ENCODE peak calls at places on chromosome 1, in ten cellular contexts. M is sigmoid colon, R is prostate gland, X is HCT116, A is suprapubic skin, N is SK-N-SH, V is upper lobe of left lung, O is stomach, H is transverse colon, G is K562. B is an unnamed sample.

GRCh38 chr1:226441629-226442028 is 33.7 kb upstream of the PARP1 start:
- DNase-seq in G (no peak), X (no peak), R (no peak), N (no peak), O (no peak), H (no peak), V (no peak), A (no peak), M (no peak), B (no peak)

GRCh38 chr1:231091853-231092301 is 51.8 kb upstream of the FAM89A start:
- DNase-seq in R (no peak), H (peak; percentile 48), G (peak; percentile 74), V (no peak), M (no peak), A (no peak), N (no peak), O (peak; percentile 46), X (peak; percentile 48), B (no peak)

GRCh38 chr1:41919764-41920397 is 1.2 kb upstream of the HIVEP3 start:
- DNase-seq in X (no peak), H (peak; percentile 57), M (no peak), N (peak; percentile 85), A (no peak), V (peak; percentile 62), O (peak; percentile 40), R (no peak), G (peak; percentile 62), B (no peak)

GRCh38 chr1:178871551-178872320 is 859 bp upstream of the ANGPTL1 start:
- DNase-seq in N (no peak), R (no peak), V (no peak), A (no peak), X (no peak), H (no peak), M (no peak), G (no peak), O (no peak), B (no peak)

GRCh38 chr1:77218477-77219165 is 609 bp downstream of the PIGK start:
- DNase-seq in N (no peak), M (no peak), R (no peak), V (no peak), O (no peak), G (peak; percentile 10), H (no peak), X (no peak), A (no peak), B (no peak)

GRCh38 chr1:43285269-43285986 is at the start of gene C1orf210:
- DNase-seq in R (peak; percentile 91), X (peak; percentile 81), N (no peak), G (peak; percentile 63), A (no peak), V (peak; percentile 95), M (peak; percentile 60), H (peak; percentile 93), O (peak; percentile 94), B (peak; percentile 91)

GRCh38 chr1:19672237-19672636 is 7.6 kb downstream of the HTR6 start:
- DNase-seq in G (no peak), A (no peak), N (no peak), V (no peak), H (no peak), X (no peak), M (no peak), O (no peak), R (no peak), B (no peak)

GRCh38 chr1:214472362-214472761 is 79.0 kb downstream of the PTPN14 start:
- DNase-seq in M (no peak), A (no peak), N (no peak), O (no peak), R (no peak), V (no peak), H (no peak), G (no peak), X (no peak), B (no peak)

GRCh38 chr1:200938955-200939354 is 44.3 kb downstream of the INAVA start:
- DNase-seq in G (no peak), N (no peak), R (no peak), M (no peak), A (no peak), O (no peak), H (no peak), V (peak; percentile 41), X (no peak), B (no peak)

GRCh38 chr1:65429806-65430205 is 9.3 kb downstream of the LEPR start:
- DNase-seq in N (no peak), M (no peak), O (no peak), G (no peak), A (no peak), V (no peak), R (no peak), X (no peak), H (no peak), B (no peak)

GRCh38 chr1:81305997-81306452 is 494.7 kb upstream of the ADGRL2 start:
- DNase-seq in R (peak; percentile 25), G (no peak), O (no peak), M (no peak), X (no peak), A (no peak), N (peak; percentile 60), V (no peak), H (no peak), B (no peak)

GRCh38 chr1:209434066-209434465 is 149.4 kb upstream of the CAMK1G start:
- DNase-seq in G (no peak), N (no peak), X (no peak), R (no peak), H (no peak), A (no peak), O (no peak), V (no peak), M (no peak), B (no peak)

DNA sequence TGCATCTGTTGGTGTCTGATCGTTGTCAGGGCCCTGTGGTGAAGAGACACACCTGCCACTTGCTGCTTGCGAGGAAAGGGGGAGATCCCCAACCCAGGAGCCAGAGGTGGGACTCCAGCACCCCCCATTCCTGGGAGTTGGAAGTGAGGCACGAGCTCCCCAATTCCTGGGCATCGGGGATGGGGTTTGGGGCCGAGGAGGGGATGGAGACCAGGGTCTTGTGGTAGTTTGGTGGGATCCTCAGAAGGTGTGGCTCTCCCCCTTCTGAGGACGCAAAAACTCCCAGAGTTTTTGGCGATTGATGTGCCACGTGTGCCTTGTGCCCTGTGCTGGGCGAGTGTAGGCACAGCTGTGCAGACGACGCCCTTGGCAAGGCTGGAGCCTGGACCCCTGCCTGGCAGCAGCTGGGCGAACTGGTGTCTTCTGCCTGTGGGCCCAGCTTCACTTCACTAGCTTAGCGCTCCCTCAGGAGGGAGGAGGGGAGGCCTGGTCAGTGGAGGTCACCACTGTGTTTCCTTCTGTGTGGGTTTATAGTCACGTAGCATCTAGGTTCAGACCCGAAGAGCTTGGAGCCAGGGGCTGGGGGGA is 2.6 kb downstream of the GUK1 start:
- DNase-seq in G (no peak), M (no peak), V (no peak), N (no peak), R (no peak), A (no peak), H (no peak), X (no peak), O (peak; percentile 24), B (no peak)
- H3K4me3 ChIP-seq in G (no peak overlapping the region), M (no peak overlapping the region), V (peak overlapping the region; percentile 84), N (no peak overlapping the region), R (no peak overlapping the region), A (peak overlapping the region; percentile 81), H (no peak overlapping the region), X (no peak overlapping the region), O (peak overlapping the region; percentile 65), B (peak overlapping the region; percentile 64)

GRCh38 chr1:16975211-16975610 is 5.2 kb downstream of the MFAP2 start:
- DNase-seq in R (no peak), V (no peak), M (no peak), X (no peak), A (no peak), O (no peak), G (no peak), N (no peak), H (no peak), B (no peak)
- TF ChIP-seq POLR2AphosphoS5 in R (no peak), V (no peak), M (no peak), X (no peak), A (no peak), O (no peak), G (no peak), N (no peak), H (no peak), B (no peak)

GRCh38 chr1:80274256-80274655 is 1267.7 kb upstream of the ADGRL4 start:
- DNase-seq in V (no peak), G (no peak), A (no peak), R (no peak), N (no peak), X (no peak), O (no peak), H (no peak), M (no peak), B (no peak)

DNA sequence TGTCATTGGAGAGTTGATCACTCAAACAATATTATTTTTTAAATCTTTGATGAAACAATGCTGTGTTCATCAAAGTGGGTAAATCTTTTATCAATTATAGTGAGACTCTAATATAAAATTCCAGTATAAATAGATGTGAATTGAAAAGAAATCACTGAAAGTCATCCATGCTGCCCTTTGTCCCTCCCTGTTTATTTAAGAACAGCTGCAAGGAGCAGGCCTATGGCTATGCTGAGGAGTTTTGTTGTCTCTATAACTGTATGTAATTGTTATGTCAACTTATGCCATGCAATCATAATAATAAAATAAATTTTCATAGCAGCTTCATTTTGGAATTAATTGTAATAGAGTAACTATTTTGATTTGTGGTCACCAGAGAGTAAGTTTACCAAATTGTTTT is 1272.4 kb upstream of the ADGRL4 start:
- DNase-seq in G (no peak), X (no peak), M (no peak), R (no peak), H (no peak), O (no peak), V (no peak), N (no peak), A (no peak), B (no peak)
- H3K9me3 ChIP-seq in G (peaks cover 2% of the 10 kb centered on the region), X (no peaks in the 10 kb centered on the region), M (no peaks in the 10 kb centered on the region), R (no peaks in the 10 kb centered on the region), H (no peaks in the 10 kb centered on the region), O (no peaks in the 10 kb centered on the region), V (no peaks in the 10 kb centered on the region), N (no peaks in the 10 kb centered on the region), A (no peaks in the 10 kb centered on the region), B (no peaks in the 10 kb centered on the region)

GRCh38 chr1:50973875-50974617 is 4.0 kb downstream of the CDKN2C start:
- DNase-seq in N (no peak), O (no peak), A (no peak), R (no peak), M (no peak), G (peak; percentile 35), X (no peak), V (no peak), H (no peak), B (no peak)

GRCh38 chr1:50972766-50973165 is 2.7 kb downstream of the CDKN2C start:
- DNase-seq in V (no peak), N (no peak), O (no peak), M (no peak), R (no peak), H (no peak), X (no peak), A (no peak), G (no peak), B (no peak)

GRCh38 chr1:50974618-50974935 is 4.5 kb downstream of the CDKN2C start:
- DNase-seq in O (no peak), X (no peak), V (no peak), H (no peak), G (no peak), N (no peak), M (no peak), A (no peak), R (no peak), B (no peak)

GRCh38 chr1:50971748-50972305 is 1.8 kb downstream of the CDKN2C start:
- DNase-seq in N (no peak), M (no peak), A (no peak), X (no peak), G (no peak), O (no peak), V (no peak), R (no peak), H (no peak), B (no peak)

GRCh38 chr1:50973255-50973654 is 3.2 kb downstream of the CDKN2C start:
- DNase-seq in X (no peak), M (no peak), N (no peak), G (no peak), O (no peak), R (no peak), V (no peak), H (no peak), A (no peak), B (no peak)
- H3K4me3 ChIP-seq in X (no peak overlapping the region), M (no peak overlapping the region), N (no peak overlapping the region), G (peak overlapping the region; percentile 16), O (no peak overlapping the region), R (no peak overlapping the region), V (no peak overlapping the region), H (no peak overlapping the region), A (no peak overlapping the region), B (peak overlapping the region; percentile 49)

B was measured in breast epithelium.